ENCODE peak calls at places on chromosomes 1 and 21, in nine cellular contexts. V, P, Q, A, B, J, X, E and S are unnamed samples.

GRCh38 chr1:208006258-208006920 is 95.5 kb upstream of the CD34 start:
- DNase-seq in A (no peak), Q (no peak), E (no peak), V (no peak), X (no peak), P (no peak), J (no peak), B (no peak), S (no peak)

GRCh38 chr1:94832446-94832845 is 12.3 kb downstream of the SLC44A3 start:
- DNase-seq in B (no peak), P (no peak), E (no peak), A (no peak), Q (no peak), X (no peak), J (peak; percentile 54), V (no peak), S (no peak)

GRCh38 chr1:181452746-181453145 is 30.6 kb upstream of the CACNA1E start:
- DNase-seq in Q (no peak), J (no peak), E (no peak), P (no peak), B (no peak), A (peak; percentile 10), V (no peak), X (no peak), S (peak; percentile 51)

GRCh38 chr1:219465247-219466093 is 147.4 kb downstream of the ZC3H11B start:
- DNase-seq in J (peak; percentile 57), X (no peak), P (no peak), E (peak; percentile 59), Q (no peak), A (no peak), B (no peak), V (no peak), S (no peak)

GRCh38 chr21:42195378-42196031 is 23.4 kb upstream of the ABCG1 start:
- DNase-seq in B (no peak), X (no peak), J (peak; percentile 19), A (no peak), Q (no peak), E (no peak), V (no peak), P (no peak), S (peak; percentile 27)

GRCh38 chr1:41483960-41484844 is at the start of gene EDN2:
- DNase-seq in Q (no peak), V (peak; percentile 51), J (no peak), A (peak; percentile 28), X (no peak), E (no peak), B (peak; percentile 53), P (peak; percentile 95), S (peak; percentile 77)

GRCh38 chr1:79259390-79260336 is 253.1 kb upstream of the ADGRL4 start:
- DNase-seq in J (peak; percentile 56), A (peak; percentile 12), X (peak; percentile 24), Q (no peak), B (peak; percentile 3), V (peak; percentile 27), P (no peak), E (peak; percentile 9), S (no peak)

GRCh38 chr1:156001682-156002171 is 19.0 kb downstream of the SSR2 start:
- DNase-seq in E (no peak), V (no peak), X (no peak), B (no peak), P (no peak), A (no peak), Q (no peak), J (no peak), S (no peak)

GRCh38 chr1:39110882-39111281 is 84.7 kb downstream of the NDUFS5 start:
- DNase-seq in V (no peak), A (no peak), B (no peak), Q (no peak), E (no peak), X (no peak), P (no peak), J (peak; percentile 61), S (no peak)

GRCh38 chr1:23793018-23793781 is 2.3 kb downstream of the LYPLA2 start:
- DNase-seq in V (no peak), J (peak; percentile 24), Q (no peak), A (peak; percentile 35), X (peak; percentile 45), P (peak; percentile 82), B (peak; percentile 46), E (no peak), S (peak; percentile 70)

GRCh38 chr21:42220138-42220701 is 1.3 kb downstream of the ABCG1 start:
- DNase-seq in P (peak; percentile 69), Q (no peak), E (peak; percentile 72), B (peak; percentile 98), V (peak; percentile 72), A (peak; percentile 70), X (peak; percentile 63), J (no peak), S (peak; percentile 76)

GRCh38 chr1:202567747-202568146 is 142.5 kb downstream of the SYT2 start:
- DNase-seq in B (no peak), A (no peak), J (peak; percentile 32), X (no peak), E (no peak), Q (no peak), V (no peak), P (no peak), S (no peak)

GRCh38 chr1:30043256-30043655 is 680.1 kb downstream of the MATN1 start:
- DNase-seq in A (no peak), X (no peak), V (no peak), E (no peak), Q (no peak), B (no peak), P (no peak), J (no peak), S (no peak)

GRCh38 chr1:31760901-31761470 is 3.2 kb downstream of the ADGRB2 start:
- DNase-seq in J (peak; percentile 67), Q (peak; percentile 58), X (peak; percentile 75), A (peak; percentile 58), P (peak; percentile 81), E (peak; percentile 47), B (peak; percentile 38), V (peak; percentile 85), S (peak; percentile 47)

GRCh38 chr1:54405894-54406293 is 300 bp downstream of the SSBP3 start:
- DNase-seq in J (no peak), Q (no peak), A (no peak), P (no peak), X (no peak), E (no peak), B (no peak), V (no peak), S (no peak)

GRCh38 chr21:34693192-34693810 is 24.5 kb downstream of the CLIC6 start:
- DNase-seq in Q (peak; percentile 25), A (peak; percentile 48), J (peak; percentile 61), X (peak; percentile 57), E (peak; percentile 35), P (peak; percentile 58), B (peak; percentile 55), V (peak; percentile 78), S (peak; percentile 54)

GRCh38 chr21:38177919-38178652 is 78.7 kb upstream of the KCNJ15 start:
- DNase-seq in J (no peak), P (no peak), B (no peak), E (no peak), A (no peak), X (no peak), V (no peak), Q (no peak), S (no peak)

GRCh38 chr1:204201651-204202050 is 5.4 kb upstream of the KISS1 start:
- DNase-seq in Q (no peak), B (no peak), P (no peak), A (no peak), X (no peak), V (no peak), J (no peak), E (no peak), S (no peak)

GRCh38 chr21:44521928-44522752 is 17.9 kb downstream of the KRTAP10-1 start:
- DNase-seq in J (no peak), V (no peak), B (no peak), E (no peak), A (no peak), P (peak; percentile 5), Q (no peak), X (no peak), S (no peak)

GRCh38 chr1:109979489-109980091 is 5.0 kb upstream of the AHCYL1 start:
- DNase-seq in V (no peak), E (no peak), P (no peak), A (peak; percentile 75), J (peak; percentile 45), X (no peak), Q (no peak), B (no peak), S (peak; percentile 71)